ENCODE peak calls at places on chromosomes 5 and 9, in nine cellular contexts. One of them, this sample, is unnamed.

GRCh38 chr9:132857031-132857430 is 21.1 kb downstream of the AK8 start:
- DNase-seq in K562: no peak
- DNase-seq in transverse colon: peak; percentile 43
- DNase-seq in upper lobe of left lung: peak; percentile 31
- DNase-seq in stomach: peak; percentile 46
- DNase-seq in SK-N-SH: no peak
- DNase-seq in suprapubic skin: peak; percentile 63
- DNase-seq in GM12878: no peak
- DNase-seq in H1: no peak
- DNase-seq in this sample: peak; percentile 93

GRCh38 chr5:67350600-67351315 is 154.2 kb upstream of the CD180 start:
- DNase-seq in GM12878: no peak
- DNase-seq in H1: no peak
- DNase-seq in SK-N-SH: peak; percentile 26
- DNase-seq in stomach: no peak
- DNase-seq in upper lobe of left lung: peak; percentile 30
- DNase-seq in K562: no peak
- DNase-seq in transverse colon: peak; percentile 22
- DNase-seq in suprapubic skin: no peak
- DNase-seq in this sample: peak; percentile 54

GRCh38 chr9:1709347-1709746 is 305.8 kb upstream of the SMARCA2 start:
- DNase-seq in H1: no peak
- DNase-seq in stomach: no peak
- DNase-seq in upper lobe of left lung: no peak
- DNase-seq in K562: no peak
- DNase-seq in transverse colon: no peak
- DNase-seq in SK-N-SH: peak; percentile 27
- DNase-seq in suprapubic skin: no peak
- DNase-seq in GM12878: no peak
- DNase-seq in this sample: no peak

GRCh38 chr5:27387535-27388073 is 349.2 kb upstream of the CDH9 start:
- DNase-seq in H1: no peak
- DNase-seq in GM12878: no peak
- DNase-seq in transverse colon: no peak
- DNase-seq in K562: no peak
- DNase-seq in suprapubic skin: no peak
- DNase-seq in stomach: no peak
- DNase-seq in SK-N-SH: no peak
- DNase-seq in upper lobe of left lung: no peak
- DNase-seq in this sample: no peak

GRCh38 chr5:174501461-174502069 is 222.8 kb upstream of the MSX2 start:
- DNase-seq in upper lobe of left lung: no peak
- DNase-seq in GM12878: no peak
- DNase-seq in K562: no peak
- DNase-seq in stomach: no peak
- DNase-seq in SK-N-SH: no peak
- DNase-seq in suprapubic skin: no peak
- DNase-seq in transverse colon: no peak
- DNase-seq in H1: no peak
- DNase-seq in this sample: no peak

GRCh38 chr5:75461679-75462078 is 49.8 kb downstream of the CERT1 start:
- DNase-seq in suprapubic skin: no peak
- DNase-seq in GM12878: no peak
- DNase-seq in SK-N-SH: no peak
- DNase-seq in K562: no peak
- DNase-seq in stomach: no peak
- DNase-seq in transverse colon: no peak
- DNase-seq in upper lobe of left lung: no peak
- DNase-seq in H1: no peak
- DNase-seq in this sample: no peak

GRCh38 chr5:154850255-154851062 is at the start of gene FAXDC2:
- DNase-seq in transverse colon: peak; percentile 48
- DNase-seq in K562: peak; percentile 73
- DNase-seq in GM12878: no peak
- DNase-seq in H1: no peak
- DNase-seq in SK-N-SH: peak; percentile 53
- DNase-seq in stomach: peak; percentile 61
- DNase-seq in suprapubic skin: peak; percentile 88
- DNase-seq in upper lobe of left lung: peak; percentile 84
- DNase-seq in this sample: peak; percentile 93

GRCh38 chr5:100840769-100841168 is 62.3 kb downstream of the ST8SIA4 start:
- DNase-seq in suprapubic skin: no peak
- DNase-seq in GM12878: no peak
- DNase-seq in transverse colon: no peak
- DNase-seq in H1: no peak
- DNase-seq in stomach: no peak
- DNase-seq in K562: no peak
- DNase-seq in SK-N-SH: no peak
- DNase-seq in upper lobe of left lung: no peak
- DNase-seq in this sample: no peak

GRCh38 chr9:29640507-29640906 is 2067.2 kb upstream of the C9orf72 start:
- DNase-seq in K562: no peak
- DNase-seq in transverse colon: no peak
- DNase-seq in suprapubic skin: no peak
- DNase-seq in stomach: no peak
- DNase-seq in upper lobe of left lung: no peak
- DNase-seq in SK-N-SH: no peak
- DNase-seq in GM12878: no peak
- DNase-seq in H1: no peak
- DNase-seq in this sample: no peak

GRCh38 chr9:77063645-77064285 is 44.3 kb downstream of the FOXB2 start:
- DNase-seq in GM12878: no peak
- DNase-seq in suprapubic skin: no peak
- DNase-seq in upper lobe of left lung: no peak
- DNase-seq in stomach: no peak
- DNase-seq in SK-N-SH: no peak
- DNase-seq in H1: no peak
- DNase-seq in transverse colon: no peak
- DNase-seq in K562: no peak
- DNase-seq in this sample: no peak

GRCh38 chr5:170307575-170308465 is 10.2 kb upstream of the LCP2 start:
- DNase-seq in GM12878: no peak
- DNase-seq in upper lobe of left lung: peak; percentile 92
- DNase-seq in SK-N-SH: no peak
- DNase-seq in K562: peak; percentile 51
- DNase-seq in H1: no peak
- DNase-seq in transverse colon: peak; percentile 52
- DNase-seq in suprapubic skin: peak; percentile 88
- DNase-seq in stomach: peak; percentile 72
- DNase-seq in this sample: peak; percentile 96

GRCh38 chr5:73763300-73764032 is 137.5 kb downstream of the ARHGEF28 start:
- DNase-seq in GM12878: no peak
- DNase-seq in stomach: no peak
- DNase-seq in H1: no peak
- DNase-seq in suprapubic skin: no peak
- DNase-seq in SK-N-SH: no peak
- DNase-seq in upper lobe of left lung: no peak
- DNase-seq in K562: no peak
- DNase-seq in transverse colon: no peak
- DNase-seq in this sample: no peak
- TF ChIP-seq CTCF in GM12878: no peak
- TF ChIP-seq CTCF in stomach: no peak
- TF ChIP-seq CTCF in H1: no peak
- TF ChIP-seq CTCF in suprapubic skin: no peak
- TF ChIP-seq CTCF in SK-N-SH: no peak
- TF ChIP-seq CTCF in upper lobe of left lung: no peak
- TF ChIP-seq CTCF in K562: no peak
- TF ChIP-seq CTCF in transverse colon: no peak
- TF ChIP-seq CTCF in this sample: no peak

GRCh38 chr5:179615203-179615602 is 8.3 kb downstream of the HNRNPH1 start:
- DNase-seq in SK-N-SH: no peak
- DNase-seq in upper lobe of left lung: no peak
- DNase-seq in GM12878: no peak
- DNase-seq in stomach: no peak
- DNase-seq in suprapubic skin: peak; percentile 18
- DNase-seq in H1: no peak
- DNase-seq in K562: no peak
- DNase-seq in transverse colon: no peak
- DNase-seq in this sample: no peak

GRCh38 chr5:179612577-179613459 is 10.7 kb downstream of the HNRNPH1 start:
- DNase-seq in GM12878: no peak
- DNase-seq in K562: no peak
- DNase-seq in suprapubic skin: peak; percentile 40
- DNase-seq in SK-N-SH: no peak
- DNase-seq in transverse colon: no peak
- DNase-seq in upper lobe of left lung: no peak
- DNase-seq in stomach: no peak
- DNase-seq in H1: no peak
- DNase-seq in this sample: peak; percentile 56

GRCh38 chr5:179614745-179615144 is 8.7 kb downstream of the HNRNPH1 start:
- DNase-seq in stomach: no peak
- DNase-seq in transverse colon: no peak
- DNase-seq in K562: no peak
- DNase-seq in SK-N-SH: no peak
- DNase-seq in H1: no peak
- DNase-seq in suprapubic skin: peak; percentile 20
- DNase-seq in upper lobe of left lung: no peak
- DNase-seq in GM12878: no peak
- DNase-seq in this sample: peak; percentile 24

GRCh38 chr5:179616002-179616594 is 7.4 kb downstream of the HNRNPH1 start:
- DNase-seq in GM12878: no peak
- DNase-seq in H1: no peak
- DNase-seq in suprapubic skin: peak; percentile 33
- DNase-seq in K562: no peak
- DNase-seq in stomach: no peak
- DNase-seq in transverse colon: no peak
- DNase-seq in upper lobe of left lung: no peak
- DNase-seq in SK-N-SH: no peak
- DNase-seq in this sample: peak; percentile 2

GRCh38 chr5:179613460-179614071 is 9.9 kb downstream of the HNRNPH1 start:
- DNase-seq in suprapubic skin: peak; percentile 36
- DNase-seq in H1: no peak
- DNase-seq in GM12878: no peak
- DNase-seq in K562: no peak
- DNase-seq in stomach: no peak
- DNase-seq in SK-N-SH: no peak
- DNase-seq in transverse colon: no peak
- DNase-seq in upper lobe of left lung: no peak
- DNase-seq in this sample: peak; percentile 54
- TF ChIP-seq POLR2AphosphoS5 in suprapubic skin: no peak
- TF ChIP-seq POLR2AphosphoS5 in H1: peak; percentile 92
- TF ChIP-seq POLR2AphosphoS5 in GM12878: peak; percentile 87
- TF ChIP-seq POLR2AphosphoS5 in K562: peak; percentile 82
- TF ChIP-seq POLR2AphosphoS5 in stomach: no peak
- TF ChIP-seq POLR2AphosphoS5 in SK-N-SH: no peak
- TF ChIP-seq POLR2AphosphoS5 in transverse colon: peak; percentile 53
- TF ChIP-seq POLR2AphosphoS5 in upper lobe of left lung: no peak
- TF ChIP-seq POLR2AphosphoS5 in this sample: no peak

GRCh38 chr5:142149363-142149762 is 40.8 kb downstream of the NDFIP1 start:
- DNase-seq in stomach: no peak
- DNase-seq in upper lobe of left lung: no peak
- DNase-seq in SK-N-SH: no peak
- DNase-seq in K562: no peak
- DNase-seq in suprapubic skin: no peak
- DNase-seq in GM12878: no peak
- DNase-seq in transverse colon: no peak
- DNase-seq in H1: no peak
- DNase-seq in this sample: no peak
- TF ChIP-seq EP300 in stomach: no peak
- TF ChIP-seq EP300 in upper lobe of left lung: no peak
- TF ChIP-seq EP300 in SK-N-SH: no peak
- TF ChIP-seq EP300 in K562: no peak
- TF ChIP-seq EP300 in suprapubic skin: no peak
- TF ChIP-seq EP300 in GM12878: no peak
- TF ChIP-seq EP300 in transverse colon: no peak
- TF ChIP-seq EP300 in H1: no peak
- TF ChIP-seq EP300 in this sample: no peak

GRCh38 chr5:5685737-5686136 is 263.3 kb downstream of the ICE1 start:
- DNase-seq in GM12878: no peak
- DNase-seq in H1: no peak
- DNase-seq in upper lobe of left lung: no peak
- DNase-seq in suprapubic skin: no peak
- DNase-seq in stomach: no peak
- DNase-seq in transverse colon: no peak
- DNase-seq in K562: no peak
- DNase-seq in SK-N-SH: no peak
- DNase-seq in this sample: no peak

GRCh38 chr5:5687113-5687512 is 264.6 kb downstream of the ICE1 start:
- DNase-seq in GM12878: no peak
- DNase-seq in transverse colon: no peak
- DNase-seq in H1: no peak
- DNase-seq in suprapubic skin: no peak
- DNase-seq in K562: no peak
- DNase-seq in stomach: no peak
- DNase-seq in upper lobe of left lung: no peak
- DNase-seq in SK-N-SH: no peak
- DNase-seq in this sample: no peak

GRCh38 chr5:5688925-5689310 is 266.4 kb downstream of the ICE1 start:
- DNase-seq in stomach: no peak
- DNase-seq in GM12878: no peak
- DNase-seq in transverse colon: no peak
- DNase-seq in H1: no peak
- DNase-seq in upper lobe of left lung: no peak
- DNase-seq in suprapubic skin: no peak
- DNase-seq in SK-N-SH: no peak
- DNase-seq in K562: no peak
- DNase-seq in this sample: no peak

GRCh38 chr5:5688194-5688924 is 265.9 kb downstream of the ICE1 start:
- DNase-seq in SK-N-SH: no peak
- DNase-seq in suprapubic skin: no peak
- DNase-seq in H1: no peak
- DNase-seq in upper lobe of left lung: no peak
- DNase-seq in GM12878: no peak
- DNase-seq in K562: no peak
- DNase-seq in transverse colon: no peak
- DNase-seq in stomach: no peak
- DNase-seq in this sample: no peak

GRCh38 chr5:5686356-5686755 is 263.9 kb downstream of the ICE1 start:
- DNase-seq in transverse colon: no peak
- DNase-seq in upper lobe of left lung: no peak
- DNase-seq in stomach: no peak
- DNase-seq in suprapubic skin: no peak
- DNase-seq in SK-N-SH: no peak
- DNase-seq in H1: no peak
- DNase-seq in GM12878: no peak
- DNase-seq in K562: no peak
- DNase-seq in this sample: no peak
- TF ChIP-seq CTCF in transverse colon: no peak
- TF ChIP-seq CTCF in upper lobe of left lung: no peak
- TF ChIP-seq CTCF in stomach: no peak
- TF ChIP-seq CTCF in suprapubic skin: no peak
- TF ChIP-seq CTCF in SK-N-SH: no peak
- TF ChIP-seq CTCF in H1: no peak
- TF ChIP-seq CTCF in GM12878: no peak
- TF ChIP-seq CTCF in K562: no peak
- TF ChIP-seq CTCF in this sample: no peak